ENCODE peak calls at places on chromosomes 1 and 21, in four cellular contexts. P is HCT116, A is SK-N-SH treated with all-trans-retinoic acid at 6 μM for 48 hours, G is foreskin keratinocyte. S is an unnamed sample.

GRCh38 chr1:44036409-44037111 is 5.3 kb upstream of the SLC6A9 start:
- ATAC-seq in P (peak; percentile 91), A (peak; percentile 85), G (peak; percentile 67), S (peak; percentile 64)

GRCh38 chr1:33140153-33141149 is 41.4 kb downstream of the TRIM62 start:
- ATAC-seq in P (no peak), A (no peak), G (peak; percentile 57), S (no peak)

GRCh38 chr1:6884652-6885153 is 99.4 kb downstream of the CAMTA1 start:
- ATAC-seq in P (no peak), A (no peak), G (no peak), S (no peak)

GRCh38 chr1:83716641-83717040 is 282.3 kb downstream of the TTLL7 start:
- ATAC-seq in P (no peak), A (no peak), G (no peak), S (no peak)

GRCh38 chr1:82423174-82423815 is 622.6 kb downstream of the ADGRL2 start:
- ATAC-seq in P (no peak), A (no peak), G (no peak), S (no peak)

GRCh38 chr21:46154155-46154954 is 1.0 kb downstream of the FTCD start:
- ATAC-seq in P (no peak), A (no peak), G (no peak), S (no peak)

GRCh38 chr1:167839009-167839408 is 74.9 kb downstream of the ADCY10 start:
- ATAC-seq in P (no peak), A (no peak), G (no peak), S (no peak)

GRCh38 chr1:10687142-10687715 is 109.2 kb downstream of the CASZ1 start:
- ATAC-seq in P (no peak), A (no peak), G (no peak), S (no peak)

GRCh38 chr1:38403667-38404066 is 357.1 kb upstream of the POU3F1 start:
- ATAC-seq in P (no peak), A (no peak), G (no peak), S (no peak)

GRCh38 chr1:228555074-228555989 is 68.2 kb downstream of the RNF187 start:
- ATAC-seq in P (no peak), A (peak; percentile 56), G (no peak), S (no peak)

GRCh38 chr1:202203238-202204039 is 9.8 kb downstream of the LGR6 start:
- ATAC-seq in P (no peak), A (no peak), G (no peak), S (no peak)

GRCh38 chr1:111633736-111634135 is 14.1 kb downstream of the RAP1A start:
- ATAC-seq in P (no peak), A (no peak), G (no peak), S (no peak)

GRCh38 chr1:8684590-8684989 is 132.8 kb downstream of the RERE start:
- ATAC-seq in P (no peak), A (no peak), G (no peak), S (no peak)

GRCh38 chr1:112509005-112509659 is 367 bp downstream of the WNT2B start:
- ATAC-seq in P (no peak), A (peak; percentile 22), G (peak; percentile 33), S (peak; percentile 34)

GRCh38 chr1:25688390-25689119 is 72.0 kb downstream of the MAN1C1 start:
- ATAC-seq in P (no peak), A (peak; percentile 27), G (no peak), S (peak; percentile 61)

GRCh38 chr1:195591917-195592672 is 1016.1 kb downstream of the KCNT2 start:
- ATAC-seq in P (peak; percentile 75), A (peak; percentile 94), G (peak; percentile 98), S (no peak)